ENCODE peak calls at places on chromosomes 12 and 14, in seven cellular contexts. S, I, H, M, G, P and J are unnamed samples.

GRCh38 chr12:127296591-127296990 is 970.4 kb upstream of the TMEM132C start:
- DNase-seq in H (no peak), M (no peak), I (no peak), S (no peak), P (no peak), G (no peak), J (no peak)

GRCh38 chr14:100638211-100638855 is 51.1 kb upstream of the BEGAIN start:
- DNase-seq in I (no peak), G (no peak), P (no peak), M (no peak), S (no peak), H (no peak), J (no peak)

GRCh38 chr14:72715215-72715909 is 178.5 kb downstream of the DPF3 start:
- DNase-seq in M (no peak), H (no peak), G (no peak), S (peak), I (no peak), P (no peak), J (no peak)

GRCh38 chr12:92596388-92596787 is 106.4 kb upstream of the PLEKHG7 start:
- DNase-seq in S (peak), H (no peak), M (no peak), P (no peak), I (peak), G (no peak), J (no peak)

GRCh38 chr12:53098354-53098981 is 1.0 kb downstream of the IGFBP6 start:
- DNase-seq in S (peak), M (peak), H (peak), I (peak), G (no peak), P (no peak), J (peak)

GRCh38 chr12:2793561-2793960 is 1.2 kb upstream of the FKBP4 start:
- DNase-seq in H (no peak), I (no peak), P (no peak), M (no peak), S (no peak), G (no peak), J (no peak)

GRCh38 chr12:1839464-1839863 is 19.1 kb downstream of the LRTM2 start:
- DNase-seq in G (no peak), I (no peak), H (no peak), S (no peak), P (no peak), M (peak), J (no peak)

GRCh38 chr12:1083888-1084262 is 92.9 kb downstream of the ERC1 start:
- DNase-seq in G (no peak), H (peak), I (peak), M (no peak), S (peak), P (no peak), J (no peak)

GRCh38 chr14:54440454-54440853 is 720 bp downstream of the CNIH1 start:
- DNase-seq in H (peak), M (no peak), I (peak), G (no peak), P (no peak), S (peak), J (no peak)

GRCh38 chr14:37202265-37202664 is 4.5 kb downstream of the MIPOL1 start:
- DNase-seq in S (peak), M (no peak), H (peak), P (no peak), I (no peak), G (no peak), J (no peak)

GRCh38 chr12:108589028-108589839 is 8.7 kb downstream of the TMEM119 start:
- DNase-seq in I (no peak), P (no peak), G (no peak), S (no peak), M (no peak), H (peak), J (no peak)

GRCh38 chr12:9064201-9064814 is 51.4 kb downstream of the A2M start:
- DNase-seq in M (peak), I (peak), S (peak), H (peak), G (peak), P (peak), J (peak)

GRCh38 chr12:6235499-6235898 is 35.3 kb downstream of the CD9 start:
- DNase-seq in M (no peak), H (no peak), G (no peak), I (no peak), S (no peak), P (no peak), J (no peak)

GRCh38 chr12:80472912-80473500 is 29.0 kb downstream of the PTPRQ start:
- DNase-seq in S (peak), M (no peak), I (peak), H (peak), G (no peak), P (no peak), J (no peak)

GRCh38 chr12:119642986-119643385 is 24.9 kb upstream of the PRKAB1 start:
- DNase-seq in H (no peak), P (no peak), I (no peak), G (no peak), S (no peak), M (no peak), J (no peak)

GRCh38 chr14:97411938-97412612 is 614.9 kb downstream of the VRK1 start:
- DNase-seq in P (no peak), G (no peak), I (no peak), H (no peak), M (no peak), S (no peak), J (no peak)

GRCh38 chr12:75489613-75490210 is 9.2 kb downstream of the GLIPR1 start:
- DNase-seq in M (no peak), G (no peak), H (peak), P (no peak), S (peak), I (no peak), J (no peak)

GRCh38 chr14:103207404-103208072 is 84.3 kb downstream of the TNFAIP2 start:
- DNase-seq in G (no peak), S (no peak), I (peak), H (peak), P (no peak), M (peak), J (no peak)

GRCh38 chr12:538731-539539 is 79.2 kb downstream of the B4GALNT3 start:
- DNase-seq in G (no peak), I (peak), P (no peak), H (peak), S (peak), M (peak), J (peak)

GRCh38 chr12:122834921-122835692 is at the start of gene HIP1R:
- DNase-seq in P (peak), M (no peak), G (peak), H (no peak), I (peak), S (no peak), J (peak)